ENCODE peak calls at places on chromosome 10, in nine cellular contexts. One of them, this sample, is unnamed.

GRCh38 chr10:103851261-103851660 is 4.1 kb downstream of the SH3PXD2A start:
- DNase-seq in kidney epithelial cell: no peak
- DNase-seq in GM10248: no peak
- DNase-seq in kidney: no peak
- DNase-seq in osteocyte: no peak
- DNase-seq in cardiac muscle cell: no peak
- DNase-seq in GM13977: no peak
- DNase-seq in RWPE1: no peak
- DNase-seq in AG09319: no peak
- DNase-seq in this sample: no peak

GRCh38 chr10:61830846-61831273 is 70.6 kb upstream of the ARID5B start:
- DNase-seq in RWPE1: no peak
- DNase-seq in osteocyte: no peak
- DNase-seq in cardiac muscle cell: peak; percentile 41
- DNase-seq in AG09319: no peak
- DNase-seq in GM10248: no peak
- DNase-seq in kidney: no peak
- DNase-seq in kidney epithelial cell: no peak
- DNase-seq in GM13977: no peak
- DNase-seq in this sample: no peak

GRCh38 chr10:114548662-114549061 is 109.4 kb downstream of the ABLIM1 start:
- DNase-seq in RWPE1: peak; percentile 54
- DNase-seq in cardiac muscle cell: peak; percentile 81
- DNase-seq in osteocyte: no peak
- DNase-seq in GM13977: no peak
- DNase-seq in kidney: no peak
- DNase-seq in kidney epithelial cell: no peak
- DNase-seq in AG09319: peak; percentile 25
- DNase-seq in GM10248: no peak
- DNase-seq in this sample: peak; percentile 39

GRCh38 chr10:33600381-33600780 is 265.9 kb upstream of the NRP1 start:
- DNase-seq in kidney: no peak
- DNase-seq in cardiac muscle cell: peak; percentile 45
- DNase-seq in kidney epithelial cell: no peak
- DNase-seq in GM10248: no peak
- DNase-seq in GM13977: no peak
- DNase-seq in RWPE1: no peak
- DNase-seq in osteocyte: no peak
- DNase-seq in AG09319: no peak
- DNase-seq in this sample: no peak

GRCh38 chr10:82206831-82207230 is 331.8 kb downstream of the NRG3 start:
- DNase-seq in cardiac muscle cell: peak; percentile 27
- DNase-seq in osteocyte: no peak
- DNase-seq in kidney: no peak
- DNase-seq in GM13977: no peak
- DNase-seq in AG09319: no peak
- DNase-seq in RWPE1: no peak
- DNase-seq in kidney epithelial cell: peak; percentile 21
- DNase-seq in GM10248: no peak
- DNase-seq in this sample: no peak

GRCh38 chr10:117442944-117443676 is 67.9 kb upstream of the PDZD8 start:
- DNase-seq in cardiac muscle cell: peak; percentile 92
- DNase-seq in RWPE1: peak; percentile 65
- DNase-seq in osteocyte: no peak
- DNase-seq in GM10248: peak; percentile 82
- DNase-seq in AG09319: peak; percentile 16
- DNase-seq in kidney epithelial cell: peak; percentile 64
- DNase-seq in kidney: peak; percentile 91
- DNase-seq in GM13977: peak; percentile 75
- DNase-seq in this sample: peak; percentile 75

GRCh38 chr10:33215154-33215553 is 119.3 kb downstream of the NRP1 start:
- DNase-seq in GM10248: no peak
- DNase-seq in cardiac muscle cell: peak; percentile 78
- DNase-seq in AG09319: no peak
- DNase-seq in GM13977: no peak
- DNase-seq in kidney: no peak
- DNase-seq in RWPE1: no peak
- DNase-seq in kidney epithelial cell: no peak
- DNase-seq in osteocyte: no peak
- DNase-seq in this sample: no peak

GRCh38 chr10:76881477-76882220 is 756.0 kb downstream of the KCNMA1 start:
- DNase-seq in RWPE1: no peak
- DNase-seq in kidney: no peak
- DNase-seq in GM13977: peak; percentile 23
- DNase-seq in AG09319: no peak
- DNase-seq in osteocyte: no peak
- DNase-seq in kidney epithelial cell: no peak
- DNase-seq in GM10248: peak; percentile 21
- DNase-seq in cardiac muscle cell: no peak
- DNase-seq in this sample: no peak

GRCh38 chr10:14436233-14436632 is 105.5 kb upstream of the FRMD4A start:
- DNase-seq in kidney epithelial cell: no peak
- DNase-seq in osteocyte: no peak
- DNase-seq in cardiac muscle cell: no peak
- DNase-seq in GM10248: no peak
- DNase-seq in AG09319: no peak
- DNase-seq in RWPE1: no peak
- DNase-seq in kidney: no peak
- DNase-seq in GM13977: no peak
- DNase-seq in this sample: no peak

GRCh38 chr10:14438576-14438975 is 107.9 kb upstream of the FRMD4A start:
- DNase-seq in cardiac muscle cell: no peak
- DNase-seq in GM13977: no peak
- DNase-seq in GM10248: no peak
- DNase-seq in AG09319: no peak
- DNase-seq in kidney epithelial cell: no peak
- DNase-seq in RWPE1: no peak
- DNase-seq in osteocyte: no peak
- DNase-seq in kidney: no peak
- DNase-seq in this sample: no peak

GRCh38 chr10:14438057-14438456 is 107.3 kb upstream of the FRMD4A start:
- DNase-seq in cardiac muscle cell: no peak
- DNase-seq in GM13977: no peak
- DNase-seq in osteocyte: no peak
- DNase-seq in RWPE1: no peak
- DNase-seq in AG09319: no peak
- DNase-seq in kidney epithelial cell: no peak
- DNase-seq in kidney: no peak
- DNase-seq in GM10248: no peak
- DNase-seq in this sample: no peak

DNA sequence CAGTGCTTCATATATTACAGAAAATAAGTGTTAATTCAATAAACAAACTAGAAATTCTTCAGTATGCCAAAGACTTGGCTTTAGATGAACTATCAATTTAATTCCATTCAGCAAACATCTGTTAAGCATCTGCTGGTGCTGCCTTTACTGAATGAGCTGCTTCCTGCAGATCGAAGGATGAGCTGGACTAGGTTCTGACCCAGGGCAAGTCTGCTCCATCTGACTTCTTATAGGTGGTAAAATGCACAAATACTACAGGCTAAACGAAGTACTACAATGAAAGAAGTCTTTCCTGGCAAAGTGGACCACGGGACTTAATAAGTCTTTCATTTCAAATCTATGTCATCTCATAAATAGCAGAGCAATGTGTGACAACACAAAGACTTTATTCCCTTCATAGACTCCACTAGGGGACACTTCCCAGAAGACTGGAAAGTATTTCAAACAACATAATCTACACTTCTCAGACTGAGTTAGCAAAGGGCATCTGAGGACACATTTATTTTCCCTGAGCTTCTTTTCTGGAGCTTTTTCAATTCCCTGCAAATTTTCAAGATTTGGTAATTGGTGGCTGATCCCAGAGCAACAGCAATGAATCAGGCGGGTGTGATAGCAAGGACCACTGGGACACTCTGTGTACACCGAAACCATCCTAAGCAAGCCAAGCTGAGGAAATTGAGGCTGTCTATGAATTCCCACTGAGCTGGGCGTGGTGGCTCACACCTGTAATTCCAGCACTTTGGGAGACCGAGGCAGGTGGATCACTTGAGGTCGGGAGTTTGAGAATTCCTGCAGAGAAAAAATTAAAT is 108.9 kb upstream of the FRMD4A start:
- DNase-seq in GM13977: no peak
- DNase-seq in cardiac muscle cell: peak; percentile 3
- DNase-seq in RWPE1: no peak
- DNase-seq in kidney: no peak
- DNase-seq in osteocyte: no peak
- DNase-seq in GM10248: no peak
- DNase-seq in AG09319: no peak
- DNase-seq in kidney epithelial cell: no peak
- DNase-seq in this sample: no peak
- TF ChIP-seq CTCF in GM13977: no peak
- TF ChIP-seq CTCF in cardiac muscle cell: no peak
- TF ChIP-seq CTCF in RWPE1: no peak
- TF ChIP-seq CTCF in kidney: no peak
- TF ChIP-seq CTCF in osteocyte: peak; percentile 30
- TF ChIP-seq CTCF in GM10248: no peak
- TF ChIP-seq CTCF in AG09319: no peak
- TF ChIP-seq CTCF in kidney epithelial cell: no peak
- TF ChIP-seq CTCF in this sample: no peak

GRCh38 chr10:131313377-131313776 is 1.9 kb upstream of the TCERG1L start:
- DNase-seq in kidney epithelial cell: no peak
- DNase-seq in osteocyte: no peak
- DNase-seq in GM13977: no peak
- DNase-seq in cardiac muscle cell: no peak
- DNase-seq in GM10248: no peak
- DNase-seq in RWPE1: no peak
- DNase-seq in AG09319: no peak
- DNase-seq in kidney: no peak
- DNase-seq in this sample: no peak

GRCh38 chr10:131311661-131312260 is at the start of gene TCERG1L:
- DNase-seq in osteocyte: no peak
- DNase-seq in cardiac muscle cell: peak; percentile 15
- DNase-seq in RWPE1: no peak
- DNase-seq in GM10248: no peak
- DNase-seq in AG09319: no peak
- DNase-seq in GM13977: no peak
- DNase-seq in kidney: peak; percentile 68
- DNase-seq in kidney epithelial cell: no peak
- DNase-seq in this sample: peak; percentile 11

GRCh38 chr10:131310904-131311660 is 439 bp downstream of the TCERG1L start:
- DNase-seq in osteocyte: no peak
- DNase-seq in AG09319: no peak
- DNase-seq in GM10248: no peak
- DNase-seq in kidney epithelial cell: no peak
- DNase-seq in kidney: peak; percentile 65
- DNase-seq in GM13977: no peak
- DNase-seq in cardiac muscle cell: peak; percentile 11
- DNase-seq in RWPE1: no peak
- DNase-seq in this sample: no peak

GRCh38 chr10:131312261-131312801 is 810 bp upstream of the TCERG1L start:
- DNase-seq in osteocyte: no peak
- DNase-seq in RWPE1: no peak
- DNase-seq in kidney epithelial cell: peak; percentile 4
- DNase-seq in kidney: peak; percentile 74
- DNase-seq in GM10248: no peak
- DNase-seq in GM13977: no peak
- DNase-seq in AG09319: no peak
- DNase-seq in cardiac muscle cell: peak; percentile 38
- DNase-seq in this sample: peak; percentile 5

DNA sequence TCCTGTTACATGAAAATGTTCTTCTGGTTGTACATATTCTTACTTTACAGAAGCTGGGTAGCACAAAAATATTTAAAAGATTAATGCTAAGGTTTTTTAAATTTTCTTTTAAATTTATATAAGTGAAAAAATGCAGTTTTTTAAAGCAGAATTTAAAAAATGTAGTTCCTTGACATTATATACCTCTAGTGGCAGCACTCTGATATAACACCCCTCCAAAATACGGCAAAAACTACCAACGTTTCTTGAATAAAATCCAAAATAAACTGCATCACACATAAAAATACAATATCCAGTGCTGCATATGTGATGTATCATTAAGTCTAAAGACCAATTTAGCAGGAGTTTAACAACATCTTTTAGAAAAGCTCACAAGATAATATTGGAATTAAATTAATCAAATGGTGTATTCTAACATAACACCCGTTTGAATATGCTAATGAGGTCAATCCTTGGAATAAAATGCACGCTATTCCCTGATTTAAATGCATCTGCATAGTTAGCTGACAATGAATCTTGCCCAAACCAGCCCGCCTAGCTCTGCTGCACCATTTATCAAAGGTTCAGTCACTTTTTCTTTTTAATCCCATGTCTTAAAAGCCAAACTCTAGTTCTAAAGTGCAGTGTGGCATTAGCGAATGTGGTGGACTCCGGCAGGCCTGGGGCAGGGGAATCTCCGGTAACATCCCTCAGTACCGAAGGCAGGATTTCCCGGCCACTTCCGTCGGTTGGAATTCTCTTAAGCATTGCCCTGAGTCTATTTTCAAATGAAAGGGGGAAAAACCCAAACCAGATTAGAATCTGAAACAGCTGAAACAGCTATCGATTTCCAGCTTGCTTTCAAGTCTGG is 1.2 kb downstream of the TCERG1L start:
- DNase-seq in cardiac muscle cell: peak; percentile 2
- DNase-seq in RWPE1: peak; percentile 21
- DNase-seq in AG09319: no peak
- DNase-seq in kidney epithelial cell: no peak
- DNase-seq in kidney: no peak
- DNase-seq in GM13977: no peak
- DNase-seq in osteocyte: no peak
- DNase-seq in GM10248: no peak
- DNase-seq in this sample: no peak
- TF ChIP-seq CTCF in cardiac muscle cell: peak; percentile 44
- TF ChIP-seq CTCF in RWPE1: no peak
- TF ChIP-seq CTCF in AG09319: no peak
- TF ChIP-seq CTCF in kidney epithelial cell: peak; percentile 31
- TF ChIP-seq CTCF in kidney: no peak
- TF ChIP-seq CTCF in GM13977: no peak
- TF ChIP-seq CTCF in osteocyte: peak; percentile 29
- TF ChIP-seq CTCF in GM10248: no peak
- TF ChIP-seq CTCF in this sample: peak; percentile 47

DNA sequence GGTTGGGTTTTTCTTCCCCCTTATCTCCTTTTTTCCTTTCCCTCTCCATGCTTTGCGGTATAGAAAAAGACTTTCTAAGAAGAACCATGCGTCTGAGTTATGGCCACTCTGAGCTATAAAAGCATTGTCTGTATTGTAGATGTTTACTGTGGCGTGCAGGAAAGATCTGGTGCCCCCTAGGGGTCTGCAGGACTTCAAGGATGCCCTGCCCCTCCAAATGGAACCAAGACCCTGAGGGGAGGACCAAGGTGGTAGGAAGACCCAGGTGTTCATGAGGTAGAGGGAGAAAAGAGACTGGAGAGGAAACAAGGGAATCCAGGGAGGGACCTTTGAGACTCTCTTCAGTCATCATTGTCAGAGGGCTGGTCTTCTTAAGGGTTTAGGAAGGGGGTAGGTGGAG is 68.8 kb downstream of the CYP26A1 start:
- DNase-seq in cardiac muscle cell: no peak
- DNase-seq in RWPE1: no peak
- DNase-seq in GM10248: no peak
- DNase-seq in kidney epithelial cell: no peak
- DNase-seq in osteocyte: no peak
- DNase-seq in AG09319: no peak
- DNase-seq in kidney: no peak
- DNase-seq in GM13977: no peak
- DNase-seq in this sample: no peak
- TF ChIP-seq CTCF in cardiac muscle cell: no peak
- TF ChIP-seq CTCF in RWPE1: no peak
- TF ChIP-seq CTCF in GM10248: no peak
- TF ChIP-seq CTCF in kidney epithelial cell: no peak
- TF ChIP-seq CTCF in osteocyte: no peak
- TF ChIP-seq CTCF in AG09319: no peak
- TF ChIP-seq CTCF in kidney: no peak
- TF ChIP-seq CTCF in GM13977: no peak
- TF ChIP-seq CTCF in this sample: no peak

DNA sequence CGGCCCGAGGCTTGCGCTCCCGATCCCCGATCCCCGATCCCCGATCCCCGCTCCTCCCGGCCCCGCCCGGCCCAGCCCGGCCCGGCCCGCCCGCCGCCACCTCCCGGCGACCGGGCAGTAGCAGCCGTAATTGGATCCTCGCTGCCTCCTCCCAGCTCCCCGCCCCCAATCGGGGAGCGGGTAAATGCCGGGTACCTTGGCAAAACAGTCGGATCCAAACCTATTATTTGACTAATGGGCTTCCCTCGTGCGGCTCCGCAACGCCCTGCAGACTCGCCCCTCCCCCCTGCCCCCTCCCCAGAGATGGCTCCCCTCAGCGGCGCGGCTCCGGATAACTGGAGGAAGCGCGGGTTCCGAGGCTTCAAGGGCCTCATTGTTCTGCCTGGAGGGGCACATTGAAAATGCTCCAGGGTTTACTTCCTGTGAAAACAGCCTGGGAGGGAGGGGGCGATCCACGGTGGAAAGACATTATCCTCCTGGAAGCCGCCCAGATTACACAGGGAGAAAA is 94.8 kb upstream of the ZMIZ1 start:
- DNase-seq in cardiac muscle cell: peak; percentile 89
- DNase-seq in GM13977: no peak
- DNase-seq in kidney: peak; percentile 93
- DNase-seq in kidney epithelial cell: no peak
- DNase-seq in GM10248: no peak
- DNase-seq in RWPE1: peak; percentile 88
- DNase-seq in osteocyte: no peak
- DNase-seq in AG09319: peak; percentile 22
- DNase-seq in this sample: peak; percentile 71
- TF ChIP-seq CTCF in cardiac muscle cell: no peak
- TF ChIP-seq CTCF in GM13977: no peak
- TF ChIP-seq CTCF in kidney: no peak
- TF ChIP-seq CTCF in kidney epithelial cell: no peak
- TF ChIP-seq CTCF in GM10248: no peak
- TF ChIP-seq CTCF in RWPE1: no peak
- TF ChIP-seq CTCF in osteocyte: peak; percentile 36
- TF ChIP-seq CTCF in AG09319: no peak
- TF ChIP-seq CTCF in this sample: no peak